ENCODE peak calls at places on chromosomes 12 and 14, in five cellular contexts. U, J, I, L and H are unnamed samples.

GRCh38 chr12:124861492-124861891 is 2.2 kb downstream of the SCARB1 start:
- DNase-seq in I (no peak), U (no peak), J (no peak), L (peak), H (no peak)

GRCh38 chr12:50572760-50573159 is 68.0 kb downstream of the DIP2B start:
- DNase-seq in I (no peak), L (no peak), J (no peak), U (no peak), H (no peak)

GRCh38 chr12:49673446-49674317 is 33.5 kb downstream of the FMNL3 start:
- DNase-seq in J (peak), L (no peak), I (peak), U (peak), H (peak)

GRCh38 chr14:103296007-103296406 is 38.0 kb upstream of the EIF5 start:
- DNase-seq in L (no peak), I (no peak), J (no peak), U (no peak), H (no peak)

GRCh38 chr12:105423921-105424320 is 93.4 kb downstream of the C12orf75 start:
- DNase-seq in I (no peak), U (no peak), L (no peak), J (no peak), H (no peak)

GRCh38 chr12:56280849-56281248 is 14.1 kb downstream of the COQ10A start:
- DNase-seq in U (no peak), J (no peak), L (no peak), I (no peak), H (no peak)

GRCh38 chr12:6336079-6336858 is 5.6 kb downstream of the TNFRSF1A start:
- DNase-seq in L (peak), I (peak), U (peak), J (peak), H (peak)

GRCh38 chr12:88493651-88494050 is 86.6 kb downstream of the KITLG start:
- DNase-seq in I (no peak), L (no peak), U (no peak), J (peak), H (no peak)

GRCh38 chr12:39988574-39988973 is 117.3 kb downstream of the SLC2A13 start:
- DNase-seq in U (no peak), L (no peak), J (no peak), I (no peak), H (no peak)

GRCh38 chr12:113098428-113099028 is 37.0 kb downstream of the RASAL1 start:
- DNase-seq in I (no peak), L (peak), J (peak), U (peak), H (peak)
- TF ChIP-seq CTCF in I (peak), L (peak), J (peak), U (peak), H (peak)

DNA sequence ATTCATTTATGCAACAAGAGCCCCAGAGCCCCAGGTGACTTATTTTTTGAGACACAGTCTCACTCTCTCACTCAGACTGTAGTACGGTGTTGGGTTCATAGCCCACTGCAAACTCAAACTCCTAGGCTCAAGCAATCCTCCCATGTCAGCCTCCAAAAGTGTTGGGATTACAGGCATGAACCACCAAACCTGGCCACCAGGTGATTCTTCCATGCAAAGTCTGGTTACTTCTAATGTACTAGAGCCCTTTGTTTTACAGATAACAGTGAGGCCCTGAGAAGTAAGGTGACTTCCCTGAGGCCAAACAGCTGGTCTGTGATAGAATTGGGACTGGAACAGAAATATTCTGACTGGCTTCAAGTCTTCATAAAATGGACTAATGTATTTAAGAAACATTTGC is 10.0 kb upstream of the KCNK10 start:
- DNase-seq in J (no peak), U (no peak), I (no peak), L (no peak), H (no peak)
- TF ChIP-seq CTCF in J (no peak), U (no peak), I (no peak), L (no peak), H (no peak)

GRCh38 chr12:111756681-111757080 is 10.1 kb upstream of the ALDH2 start:
- DNase-seq in L (no peak), J (no peak), U (no peak), I (no peak), H (no peak)

GRCh38 chr12:111754671-111755070 is 12.1 kb upstream of the ALDH2 start:
- DNase-seq in L (no peak), J (no peak), U (no peak), I (no peak), H (no peak)

GRCh38 chr12:111749391-111749790 is 17.3 kb upstream of the ALDH2 start:
- DNase-seq in L (no peak), J (no peak), I (no peak), U (no peak), H (no peak)

GRCh38 chr12:111756196-111756595 is 10.5 kb upstream of the ALDH2 start:
- DNase-seq in L (no peak), J (no peak), U (no peak), I (no peak), H (no peak)

DNA sequence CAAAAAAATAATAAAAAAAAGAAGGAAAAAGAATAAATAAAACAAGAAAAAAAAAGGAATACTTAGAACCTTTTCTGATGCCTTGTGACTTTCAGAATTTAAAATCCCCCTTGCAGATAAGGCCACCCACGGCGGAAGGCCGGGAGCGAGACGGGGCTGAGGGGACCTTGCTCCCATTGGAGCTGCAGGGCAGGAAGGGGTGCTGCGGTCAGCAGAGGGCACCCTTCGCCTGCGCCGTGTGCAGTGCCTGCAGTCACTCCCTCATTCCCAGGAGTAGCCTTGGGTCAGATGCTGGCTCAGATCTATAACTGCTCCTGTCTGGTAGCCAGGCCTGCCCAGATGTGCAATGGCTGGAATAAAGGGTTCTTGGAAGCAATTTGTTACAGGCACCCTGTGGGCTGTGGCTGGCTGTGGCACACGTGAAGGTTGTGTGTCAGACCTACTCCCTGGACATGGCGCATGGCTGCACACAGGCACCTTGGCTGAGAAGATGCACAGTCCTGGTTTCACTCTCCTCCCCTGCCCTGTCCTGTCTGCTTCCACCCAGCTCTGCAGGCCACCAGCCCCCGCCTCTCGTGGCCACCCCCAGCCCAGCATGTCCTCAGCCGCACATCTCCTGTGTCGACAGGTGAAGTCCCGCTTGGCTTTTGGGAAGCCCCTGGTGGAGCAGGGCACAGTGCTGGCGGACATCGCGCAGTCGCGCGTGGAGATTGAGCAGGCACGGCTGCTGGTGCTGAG is 13.4 kb upstream of the ALDH2 start:
- DNase-seq in L (peak), J (peak), U (no peak), I (no peak), H (peak)
- TF ChIP-seq CTCF in L (peak), J (peak), U (peak), I (peak), H (peak)

DNA sequence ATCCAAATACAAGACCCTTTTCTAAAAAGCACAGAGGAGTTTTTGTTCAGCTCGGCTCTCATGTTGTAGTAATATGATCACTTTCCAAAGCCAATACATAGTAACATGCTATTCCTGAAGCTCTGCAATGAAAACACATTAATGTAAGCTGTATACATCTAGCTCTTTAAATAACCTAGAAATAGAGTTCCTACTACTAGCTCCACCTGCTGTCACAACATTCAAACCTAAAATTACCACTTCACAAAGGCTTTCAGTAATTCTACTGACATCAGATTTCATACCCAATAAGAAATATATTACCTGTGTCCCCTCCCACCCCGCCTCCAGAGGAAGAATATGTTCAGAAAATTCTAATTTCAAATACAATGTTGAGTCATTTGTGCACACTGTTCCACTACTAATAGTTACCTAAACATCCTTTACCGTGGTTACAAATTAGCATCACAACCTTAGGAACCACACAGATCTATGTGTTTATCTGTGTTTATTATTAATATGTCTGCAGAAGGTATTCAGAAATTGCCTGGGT is 17.8 kb downstream of the EFCAB11 start:
- DNase-seq in J (no peak), U (no peak), L (no peak), I (no peak), H (no peak)
- TF ChIP-seq CTCF in J (peak), U (no peak), L (no peak), I (no peak), H (no peak)

GRCh38 chr12:115895247-115895646 is 382.2 kb downstream of the MED13L start:
- DNase-seq in J (no peak), U (no peak), I (no peak), L (no peak), H (no peak)
- TF ChIP-seq CTCF in J (peak), U (peak), I (no peak), L (peak), H (peak)

GRCh38 chr12:57896437-57897201 is 44.7 kb upstream of the ATP23 start:
- DNase-seq in J (peak), I (no peak), U (no peak), L (no peak), H (peak)
- TF ChIP-seq CTCF in J (peak), I (peak), U (peak), L (no peak), H (no peak)

GRCh38 chr12:108854453-108855283 is 2.7 kb downstream of the SSH1 start:
- DNase-seq in J (peak), L (peak), I (peak), U (no peak), H (no peak)

GRCh38 chr12:108852674-108853073 is 4.7 kb downstream of the SSH1 start:
- DNase-seq in U (no peak), J (no peak), L (no peak), I (no peak), H (no peak)

GRCh38 chr12:108855284-108856169 is 1.9 kb downstream of the SSH1 start:
- DNase-seq in J (no peak), L (no peak), I (no peak), U (no peak), H (no peak)

GRCh38 chr12:108853426-108853825 is 4.0 kb downstream of the SSH1 start:
- DNase-seq in L (no peak), U (no peak), J (no peak), I (no peak), H (no peak)

GRCh38 chr12:108854055-108854452 is 3.3 kb downstream of the SSH1 start:
- DNase-seq in U (no peak), L (no peak), J (peak), I (no peak), H (no peak)
- TF ChIP-seq CTCF in U (peak), L (peak), J (peak), I (peak), H (no peak)